ENCODE peak calls at places on chromosomes 12 and 14, in five cellular contexts. B is islet precursor cell, W is mesenchymal stem cell, K is frontal cortex, O is DMS79. L is an unnamed sample.

GRCh38 chr14:63878792-63879191 is 26.0 kb downstream of the SYNE2 start:
- DNase-seq in W (no peak), O (no peak), K (no peak), B (no peak), L (no peak)

GRCh38 chr12:48165089-48166031 is 8.0 kb upstream of the ASB8 start:
- DNase-seq in K (peak), B (peak), W (peak), O (peak), L (peak)

GRCh38 chr12:54216580-54217308 is 28.0 kb upstream of the SMUG1 start:
- DNase-seq in K (peak), O (peak), B (peak), W (peak), L (peak)

GRCh38 chr12:116597886-116598285 is 38.7 kb downstream of the MAP1LC3B2 start:
- DNase-seq in W (no peak), O (no peak), B (no peak), K (no peak), L (no peak)

GRCh38 chr12:93127582-93128331 is 198.7 kb upstream of the EEA1 start:
- DNase-seq in B (peak), K (no peak), O (peak), W (peak), L (no peak)

GRCh38 chr12:114045333-114045732 is 79.2 kb upstream of the RBM19 start:
- DNase-seq in K (no peak), O (no peak), B (no peak), W (no peak), L (no peak)

GRCh38 chr14:79544671-79545070 is 666.6 kb downstream of the DIO2 start:
- DNase-seq in O (peak), K (no peak), B (no peak), W (peak), L (no peak)

GRCh38 chr14:59836116-59836515 is 34.5 kb downstream of the RTN1 start:
- DNase-seq in B (no peak), K (no peak), O (no peak), W (no peak), L (no peak)

GRCh38 chr14:99519931-99520421 is 38.8 kb downstream of the CCNK start:
- DNase-seq in W (no peak), B (no peak), O (no peak), K (no peak), L (no peak)

GRCh38 chr12:129190827-129191226 is 337.5 kb downstream of the GLT1D1 start:
- DNase-seq in O (no peak), W (no peak), K (no peak), B (peak), L (no peak)

GRCh38 chr14:74980746-74981661 is 21.7 kb upstream of the EIF2B2 start:
- DNase-seq in B (peak), W (peak), O (no peak), K (no peak), L (peak)

GRCh38 chr12:111445311-111446043 is 39.8 kb downstream of the SH2B3 start:
- DNase-seq in K (no peak), B (no peak), O (no peak), W (peak), L (no peak)

GRCh38 chr12:105214141-105214540 is 21.8 kb downstream of the APPL2 start:
- DNase-seq in O (no peak), K (no peak), W (peak), B (no peak), L (no peak)